ENCODE peak calls at places on chromosome 4, in seven cellular contexts. Y is H9, H is sigmoid colon, D is fibroblast of lung, U is colonic mucosa, Z is GM12878, B is right lobe of liver. A is an unnamed sample. For H3K4me1, the result is how much of the 10 kb centered on the place peaks cover.

GRCh38 chr4:38531126-38531737 is 132.8 kb upstream of the KLF3 start:
- DNase-seq in H (no peak), D (peak), Y (no peak), B (no peak), Z (no peak), U (no peak), A (peak)

GRCh38 chr4:119299221-119300071 is 22.5 kb downstream of the FABP2 start:
- DNase-seq in Z (peak), H (no peak), Y (no peak), D (peak), B (no peak), U (peak), A (peak)

GRCh38 chr4:6909970-6910339 is 329 bp downstream of the TBC1D14 start:
- DNase-seq in H (no peak), U (peak), Z (no peak), Y (no peak), D (no peak), B (peak), A (no peak)

GRCh38 chr4:113682730-113683129 is 78.8 kb downstream of the CAMK2D start:
- DNase-seq in D (peak), Y (no peak), B (no peak), Z (no peak), H (no peak), U (no peak), A (no peak)

GRCh38 chr4:16196482-16197393 is 29.5 kb downstream of the TAPT1 start:
- DNase-seq in H (no peak), U (peak), Y (no peak), Z (peak), B (no peak), D (peak), A (peak)

GRCh38 chr4:143616771-143617170 is 83.7 kb downstream of the FREM3 start:
- DNase-seq in U (no peak), H (no peak), Y (no peak), Z (peak), D (peak), B (no peak), A (peak)

GRCh38 chr4:7876096-7876993 is 63.3 kb downstream of the AFAP1 start:
- DNase-seq in Y (peak), Z (no peak), H (peak), D (peak), U (no peak), B (no peak), A (no peak)

GRCh38 chr4:128800305-128800704 is 9.2 kb upstream of the JADE1 start:
- DNase-seq in Z (no peak), B (no peak), U (no peak), D (no peak), Y (no peak), H (no peak), A (no peak)

GRCh38 chr4:132180020-132180427 is 969.1 kb upstream of the PCDH10 start:
- DNase-seq in D (peak), Y (no peak), H (no peak), B (no peak), Z (no peak), U (no peak), A (no peak)

GRCh38 chr4:54322817-54323417 is 93.8 kb downstream of the PDGFRA start:
- DNase-seq in H (no peak), Y (peak), B (peak), U (peak), Z (no peak), D (peak), A (peak)

GRCh38 chr4:23235613-23236390 is 543.1 kb downstream of the GBA3 start:
- DNase-seq in B (no peak), Z (no peak), H (no peak), D (no peak), Y (no peak), U (no peak), A (no peak)

GRCh38 chr4:8235224-8235623 is 34.3 kb upstream of the HTRA3 start:
- DNase-seq in H (no peak), Z (no peak), B (no peak), U (no peak), Y (no peak), D (no peak), A (peak)

GRCh38 chr4:121307441-121308327 is 73.1 kb downstream of the QRFPR start:
- DNase-seq in Z (peak), U (peak), H (no peak), D (peak), B (no peak), Y (peak), A (peak)

GRCh38 chr4:55866973-55867574 is 13.6 kb downstream of the EXOC1 start:
- DNase-seq in Y (no peak), Z (peak), H (no peak), B (no peak), D (peak), U (no peak), A (no peak)

GRCh38 chr4:172514011-172514410 is 654.6 kb upstream of the GALNT7 start:
- DNase-seq in B (no peak), H (peak), Z (no peak), D (no peak), U (no peak), Y (no peak), A (no peak)

GRCh38 chr4:1819284-1819683 is 26.2 kb downstream of the FGFR3 start:
- DNase-seq in B (no peak), Z (no peak), U (no peak), Y (no peak), D (peak), H (no peak), A (no peak)

GRCh38 chr4:68499021-68499420 is 51.8 kb downstream of the TMPRSS11E start:
- DNase-seq in H (no peak), Z (no peak), Y (no peak), B (no peak), U (no peak), D (no peak), A (no peak)

GRCh38 chr4:159010563-159011260 is 92.2 kb upstream of the RAPGEF2 start:
- DNase-seq in Z (no peak), B (peak), Y (no peak), H (peak), U (peak), D (peak), A (no peak)

GRCh38 chr4:25160714-25161598 is 707 bp upstream of the SEPSECS start:
- DNase-seq in Z (no peak), Y (no peak), U (no peak), H (no peak), B (no peak), D (peak), A (no peak)

GRCh38 chr4:2855584-2855983 is 11.9 kb downstream of the ADD1 start:
- DNase-seq in B (no peak), D (no peak), Y (no peak), H (no peak), U (no peak), Z (no peak), A (no peak)

GRCh38 chr4:2849267-2850140 is 5.9 kb downstream of the ADD1 start:
- DNase-seq in H (no peak), Z (no peak), U (peak), D (no peak), B (peak), Y (no peak), A (peak)

GRCh38 chr4:2856266-2856665 is 12.6 kb downstream of the ADD1 start:
- DNase-seq in U (no peak), H (no peak), Z (no peak), B (no peak), Y (no peak), D (no peak), A (no peak)

GRCh38 chr4:2850966-2851782 is 7.5 kb downstream of the ADD1 start:
- DNase-seq in Z (no peak), Y (no peak), U (no peak), B (no peak), H (no peak), D (peak), A (no peak)

DNA sequence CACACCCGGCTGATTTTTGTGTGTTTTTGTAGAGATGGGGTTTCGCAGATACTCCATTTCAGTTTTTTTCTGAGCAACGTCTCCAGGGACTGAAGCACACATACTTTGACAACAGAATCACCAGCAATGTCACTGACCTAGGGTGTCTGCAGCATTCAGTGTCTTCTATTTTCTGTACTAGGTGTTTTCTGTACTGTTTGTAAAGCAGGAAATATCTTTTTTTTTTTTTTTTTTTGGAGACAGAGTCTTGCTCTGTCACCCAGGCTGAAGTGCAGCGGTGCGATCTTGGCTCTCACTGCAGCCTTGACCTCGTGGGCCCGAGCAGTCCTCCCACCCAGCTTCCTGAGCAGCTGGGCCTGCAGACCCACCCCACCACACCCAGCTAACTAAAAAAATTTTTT is 8.8 kb downstream of the ADD1 start:
- DNase-seq in D (no peak), H (no peak), Z (peak), U (peak), B (peak), Y (no peak), A (no peak)
- H3K4me1 ChIP-seq in D (under half), H (half or more), Z (half or more), U (under half), B (under half), Y (under half), A (under half)

DNA sequence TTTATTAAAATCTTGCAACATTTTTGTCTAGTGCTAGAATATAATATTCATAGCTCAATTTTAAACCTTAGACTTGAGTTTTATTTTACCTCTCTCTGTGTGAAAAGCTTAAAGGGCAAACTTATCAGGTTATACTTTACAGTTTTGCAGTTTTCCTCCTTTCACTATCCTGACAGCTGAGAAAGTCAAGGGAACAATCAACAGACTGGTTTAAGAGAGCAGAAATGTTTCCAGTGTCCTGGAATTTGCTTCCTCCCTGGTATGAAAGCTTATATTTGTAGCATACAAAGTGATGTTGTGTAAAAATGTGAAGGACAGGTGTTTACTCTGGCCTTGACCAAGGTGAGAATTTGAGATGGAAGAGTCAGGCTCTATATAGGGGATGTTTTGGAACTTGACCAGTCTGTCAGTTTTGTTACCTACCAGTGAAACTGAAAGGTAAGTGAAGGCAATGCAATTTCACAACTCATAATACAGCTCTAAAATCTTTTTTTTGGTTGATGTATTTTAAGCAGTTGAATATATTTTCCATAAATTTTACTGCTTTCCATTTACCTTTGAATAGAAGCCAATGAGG is 64.6 kb downstream of the FHIP1A start:
- DNase-seq in H (no peak), D (no peak), B (no peak), Z (no peak), Y (no peak), U (no peak), A (no peak)
- H3K4me1 ChIP-seq in H (under half), D (under half), B (under half), Z (under half), Y (under half), U (under half), A (under half)

GRCh38 chr4:146417822-146418221 is 103.9 kb downstream of the SLC10A7 start:
- DNase-seq in Y (no peak), U (no peak), Z (no peak), D (no peak), H (no peak), B (no peak), A (no peak)
- H3K4me1 ChIP-seq in Y (under half), U (under half), Z (under half), D (under half), H (under half), B (under half), A (under half)

GRCh38 chr4:153115322-153116100 is 88.7 kb upstream of the TRIM2 start:
- DNase-seq in U (peak), D (peak), Y (no peak), H (no peak), Z (peak), B (no peak), A (peak)

GRCh38 chr4:153116101-153116680 is 88.1 kb upstream of the TRIM2 start:
- DNase-seq in D (no peak), H (no peak), B (no peak), Y (no peak), Z (no peak), U (no peak), A (no peak)

GRCh38 chr4:153113838-153114105 is 90.5 kb upstream of the TRIM2 start:
- DNase-seq in B (no peak), Z (no peak), D (no peak), H (no peak), U (no peak), Y (no peak), A (no peak)

GRCh38 chr4:153113061-153113837 is 91.0 kb upstream of the TRIM2 start:
- DNase-seq in D (no peak), U (no peak), Y (no peak), Z (no peak), B (no peak), H (no peak), A (no peak)

GRCh38 chr4:153114771-153115321 is 89.4 kb upstream of the TRIM2 start:
- DNase-seq in Z (no peak), H (no peak), U (no peak), Y (no peak), D (peak), B (no peak), A (peak)
- H3K4me1 ChIP-seq in Z (under half), H (under half), U (under half), Y (under half), D (under half), B (under half), A (under half)

GRCh38 chr4:152663203-152664066 is 16.4 kb downstream of the TMEM154 start:
- DNase-seq in U (no peak), Z (peak), Y (no peak), B (no peak), D (peak), H (no peak), A (no peak)
- H3K4me1 ChIP-seq in U (under half), Z (half or more), Y (under half), B (under half), D (under half), H (under half), A (under half)

GRCh38 chr4:153465922-153466636 is at the start of gene TMEM131L:
- DNase-seq in Y (peak), H (peak), Z (no peak), B (peak), U (peak), D (peak), A (peak)
- H3K4me1 ChIP-seq in Y (under half), H (half or more), Z (under half), B (under half), U (under half), D (under half), A (under half)

DNA sequence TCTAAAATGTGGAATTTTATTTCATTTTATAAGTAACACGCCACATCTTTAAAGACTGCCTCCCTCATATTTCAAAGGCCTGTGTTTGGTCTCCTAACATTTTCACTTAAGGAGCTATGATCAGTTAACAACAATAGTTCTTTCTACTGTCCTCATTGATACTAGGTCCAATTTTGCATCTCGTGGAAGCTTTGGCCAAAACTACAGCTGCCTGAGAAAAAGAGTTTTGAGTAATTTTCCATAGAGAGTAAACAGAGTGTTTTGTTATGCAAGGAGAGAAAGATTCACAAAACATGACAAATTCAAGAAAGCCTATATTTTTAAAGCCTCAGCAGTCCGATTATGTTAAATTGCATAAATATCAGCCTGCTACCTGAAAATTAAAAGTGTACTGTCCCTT is 11.4 kb upstream of the PCDH18 start:
- DNase-seq in U (no peak), Y (no peak), H (no peak), B (no peak), D (no peak), Z (no peak), A (no peak)
- H3K4me1 ChIP-seq in U (under half), Y (under half), H (under half), B (under half), D (under half), Z (under half), A (under half)

DNA sequence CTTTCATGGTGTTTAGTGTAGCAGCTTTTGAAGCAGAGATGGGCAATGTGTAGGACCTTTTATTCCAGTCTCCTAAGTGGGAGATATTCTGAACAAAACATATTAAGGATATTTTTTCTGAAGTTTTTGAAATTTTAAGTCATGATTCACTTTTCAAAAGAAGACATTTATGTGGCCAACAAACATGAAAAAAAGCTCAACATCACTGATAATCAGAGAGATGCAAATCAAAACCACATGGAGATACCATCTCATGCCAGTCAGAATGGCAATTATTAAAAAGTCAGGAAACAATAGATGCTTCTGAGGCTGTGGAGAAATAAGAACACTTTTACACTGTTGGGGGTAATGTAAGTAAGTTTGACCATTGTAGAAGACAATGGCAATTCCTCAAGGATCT is 76.0 kb downstream of the FAT4 start:
- DNase-seq in U (no peak), Z (no peak), D (no peak), H (no peak), B (no peak), Y (no peak), A (no peak)
- H3K4me1 ChIP-seq in U (under half), Z (under half), D (under half), H (half or more), B (under half), Y (under half), A (under half)

A was measured in osteoblast.